ENCODE peak calls at places on chromosome 16, in seven cellular contexts. J is AG10803, H is heart left ventricle, V is Peyer's patch, W is astrocyte of the cerebellum, D is sigmoid colon, C is uterus. I is an unnamed sample.

GRCh38 chr16:1656808-1657617 is 21.1 kb upstream of the JPT2 start:
- DNase-seq in D (no peak), H (peak), C (no peak), V (no peak), W (no peak), J (no peak), I (no peak)

GRCh38 chr16:19716183-19716582 is 1.8 kb downstream of the KNOP1 start:
- DNase-seq in J (no peak), W (no peak), C (no peak), D (no peak), V (no peak), H (no peak), I (no peak)

GRCh38 chr16:48212033-48212432 is 32.1 kb upstream of the LONP2 start:
- DNase-seq in J (no peak), C (no peak), V (no peak), W (no peak), D (no peak), H (no peak), I (no peak)

GRCh38 chr16:87317766-87318121 is 552 bp upstream of the C16orf95 start:
- DNase-seq in J (peak), V (no peak), C (peak), H (peak), D (peak), W (no peak), I (no peak)

GRCh38 chr16:1330260-1330914 is 3.1 kb upstream of the BAIAP3 start:
- DNase-seq in J (no peak), D (no peak), W (no peak), H (no peak), V (no peak), C (no peak), I (no peak)

GRCh38 chr16:1592446-1592845 is 19.4 kb downstream of the IFT140 start:
- DNase-seq in H (no peak), W (no peak), D (no peak), C (no peak), V (no peak), J (no peak), I (no peak)

GRCh38 chr16:3819741-3820724 is 60.5 kb downstream of the CREBBP start:
- DNase-seq in D (no peak), J (peak), V (no peak), W (peak), H (no peak), C (peak), I (peak)

GRCh38 chr16:20897253-20897896 is 2.8 kb downstream of the DCUN1D3 start:
- DNase-seq in H (no peak), J (peak), V (no peak), D (no peak), W (no peak), C (no peak), I (no peak)

GRCh38 chr16:29898786-29899515 is 399 bp downstream of the SEZ6L2 start:
- DNase-seq in H (no peak), J (no peak), D (no peak), W (no peak), C (no peak), V (no peak), I (no peak)

GRCh38 chr16:14002416-14002815 is 68.7 kb upstream of the MRTFB start:
- DNase-seq in H (no peak), W (no peak), C (no peak), D (no peak), J (no peak), V (no peak), I (no peak)

GRCh38 chr16:78462261-78463208 is 363.1 kb downstream of the WWOX start:
- DNase-seq in W (no peak), J (no peak), C (no peak), D (no peak), H (no peak), V (no peak), I (no peak)

GRCh38 chr16:30340621-30341020 is 14.5 kb downstream of the CD2BP2 start:
- DNase-seq in J (no peak), W (no peak), C (no peak), D (no peak), H (no peak), V (no peak), I (no peak)

GRCh38 chr16:3952342-3953131 is 72.0 kb upstream of the CREBBP start:
- DNase-seq in C (no peak), J (peak), D (peak), W (no peak), V (no peak), H (peak), I (no peak)

GRCh38 chr16:14013571-14014283 is 57.4 kb upstream of the MRTFB start:
- DNase-seq in V (no peak), C (peak), D (no peak), W (peak), H (no peak), J (peak), I (peak)

GRCh38 chr16:56351481-56351880 is 73.9 kb downstream of the AMFR start:
- DNase-seq in C (no peak), J (no peak), D (peak), V (no peak), H (peak), W (no peak), I (no peak)

GRCh38 chr16:1427473-1428461 is 3.1 kb upstream of the PERCC1 start:
- DNase-seq in J (no peak), D (no peak), H (no peak), V (no peak), C (no peak), W (no peak), I (no peak)

GRCh38 chr16:11585460-11586374 is 1.0 kb downstream of the LITAF start:
- DNase-seq in W (no peak), H (no peak), C (no peak), D (no peak), J (no peak), V (peak), I (no peak)

GRCh38 chr16:56199164-56199563 is 7.9 kb downstream of the GNAO1 start:
- DNase-seq in C (no peak), D (no peak), V (no peak), J (no peak), H (no peak), W (no peak), I (no peak)

GRCh38 chr16:22653876-22654275 is 143.2 kb downstream of the NPIPB5 start:
- DNase-seq in D (no peak), C (no peak), J (no peak), V (no peak), H (no peak), W (no peak), I (no peak)

GRCh38 chr16:27164280-27164837 is 39.0 kb upstream of the KDM8 start:
- DNase-seq in V (no peak), J (no peak), D (no peak), C (no peak), W (no peak), H (no peak), I (no peak)

GRCh38 chr16:56688762-56689161 is 6.5 kb downstream of the MT1X start:
- DNase-seq in W (no peak), H (no peak), J (no peak), D (no peak), C (no peak), V (no peak), I (no peak)

GRCh38 chr16:68790130-68790761 is 53.1 kb upstream of the TANGO6 start:
- DNase-seq in C (peak), V (no peak), J (peak), D (peak), W (peak), H (no peak), I (peak)

GRCh38 chr16:8621221-8621571 is 302 bp upstream of the METTL22 start:
- DNase-seq in J (no peak), C (no peak), W (no peak), D (no peak), V (no peak), H (no peak), I (no peak)

GRCh38 chr16:88049561-88050545 is 98.6 kb downstream of the BANP start:
- DNase-seq in W (no peak), V (no peak), J (no peak), C (no peak), D (peak), H (peak), I (no peak)

GRCh38 chr16:54867302-54867832 is 63.3 kb upstream of the IRX5 start:
- DNase-seq in J (no peak), C (no peak), V (no peak), D (no peak), W (no peak), H (no peak), I (no peak)

GRCh38 chr16:12256880-12257279 is 280.3 kb downstream of the SNX29 start:
- DNase-seq in H (no peak), V (no peak), D (no peak), C (no peak), W (no peak), J (no peak), I (no peak)

GRCh38 chr16:19085679-19086200 is 18.3 kb downstream of the COQ7 start:
- DNase-seq in J (peak), W (no peak), H (no peak), V (no peak), C (no peak), D (no peak), I (no peak)

GRCh38 chr16:11391576-11391975 is 46.3 kb downstream of the RMI2 start:
- DNase-seq in D (peak), V (no peak), C (no peak), W (no peak), H (no peak), J (no peak), I (no peak)

GRCh38 chr16:6363891-6364607 is 968.6 kb upstream of the RBFOX1 start:
- DNase-seq in V (no peak), C (no peak), H (no peak), D (no peak), J (no peak), W (no peak), I (no peak)

GRCh38 chr16:48405907-48406306 is 20.7 kb upstream of the SIAH1 start:
- DNase-seq in H (no peak), D (no peak), W (no peak), C (no peak), J (no peak), V (no peak), I (no peak)

GRCh38 chr16:11224096-11224893 is 31.7 kb downstream of the SOCS1 start:
- DNase-seq in W (no peak), H (peak), V (peak), C (peak), J (no peak), D (peak), I (no peak)

GRCh38 chr16:57023541-57024249 is 34.3 kb downstream of the NLRC5 start:
- DNase-seq in V (peak), D (peak), H (no peak), W (no peak), J (no peak), C (no peak), I (no peak)

GRCh38 chr16:83589576-83589975 is 218.2 kb upstream of the HSBP1 start:
- DNase-seq in V (no peak), H (no peak), J (no peak), D (no peak), W (no peak), C (no peak), I (no peak)
- H3K4me3 ChIP-seq in V (no peak), H (no peak), J (no peak), D (no peak), W (no peak), C (no peak), I (no peak)

GRCh38 chr16:85651822-85652430 is 36.8 kb downstream of the GINS2 start:
- DNase-seq in W (no peak), C (peak), J (peak), D (no peak), H (no peak), V (no peak), I (no peak)
- H3K4me3 ChIP-seq in W (no peak), C (no peak), J (no peak), D (no peak), H (no peak), V (no peak), I (no peak)

GRCh38 chr16:75319513-75320401 is 68.3 kb upstream of the BCAR1 start:
- DNase-seq in D (no peak), H (no peak), W (peak), C (no peak), J (peak), V (no peak), I (peak)
- H3K4me3 ChIP-seq in D (no peak), H (no peak), W (peak), C (no peak), J (peak), V (no peak), I (peak)

GRCh38 chr16:66578596-66579531 is at the start of gene CMTM2:
- DNase-seq in C (no peak), D (no peak), V (no peak), H (no peak), J (peak), W (no peak), I (no peak)
- H3K4me3 ChIP-seq in C (peak), D (no peak), V (peak), H (peak), J (no peak), W (no peak), I (no peak)

I was measured in AG09309.